ENCODE peak calls at places on chromosomes 12 and 14, in nine cellular contexts. One of them, this sample, is unnamed.
A peak's percentile ranks its signal among the peaks of the same experiment; 100 is the strongest.

GRCh38 chr12:30457621-30458289 is 237.9 kb downstream of the IPO8 start:
- DNase-seq in AG08396: peak; percentile 46
- DNase-seq in T-helper 17 cell: no peak
- DNase-seq in stimulated activated naive B cell treated with anti-CD40 and anti-IgM and Interleukin-4, amounts not matched to agents 10 μg/mL and 1 μg/mL and 100 μg/mL, for 72 hours: no peak
- DNase-seq in fibroblast of lung: peak; percentile 92
- DNase-seq in GF-D8: no peak
- DNase-seq in activated CD4-positive, alpha-beta T cell treated with anti-CD3 and anti-CD28 coated beads, Interleukin-2, amount 50 U/mL, for 48 hours: no peak
- DNase-seq in islet precursor cell: no peak
- DNase-seq in effector CD4-positive, alpha-beta T cell: no peak
- DNase-seq in this sample: no peak

GRCh38 chr12:10119072-10119471 is 10.9 kb downstream of the CLEC7A start:
- DNase-seq in AG08396: no peak
- DNase-seq in T-helper 17 cell: no peak
- DNase-seq in stimulated activated naive B cell treated with anti-CD40 and anti-IgM and Interleukin-4, amounts not matched to agents 10 μg/mL and 1 μg/mL and 100 μg/mL, for 72 hours: no peak
- DNase-seq in fibroblast of lung: peak; percentile 54
- DNase-seq in GF-D8: no peak
- DNase-seq in activated CD4-positive, alpha-beta T cell treated with anti-CD3 and anti-CD28 coated beads, Interleukin-2, amount 50 U/mL, for 48 hours: no peak
- DNase-seq in islet precursor cell: no peak
- DNase-seq in effector CD4-positive, alpha-beta T cell: no peak
- DNase-seq in this sample: no peak

GRCh38 chr14:30420489-30420888 is 138.5 kb upstream of the G2E3 start:
- DNase-seq in AG08396: no peak
- DNase-seq in T-helper 17 cell: no peak
- DNase-seq in stimulated activated naive B cell treated with anti-CD40 and anti-IgM and Interleukin-4, amounts not matched to agents 10 μg/mL and 1 μg/mL and 100 μg/mL, for 72 hours: no peak
- DNase-seq in fibroblast of lung: peak; percentile 7
- DNase-seq in GF-D8: no peak
- DNase-seq in activated CD4-positive, alpha-beta T cell treated with anti-CD3 and anti-CD28 coated beads, Interleukin-2, amount 50 U/mL, for 48 hours: no peak
- DNase-seq in islet precursor cell: no peak
- DNase-seq in effector CD4-positive, alpha-beta T cell: no peak
- DNase-seq in this sample: no peak

GRCh38 chr12:104738841-104739642 is 219.0 kb downstream of the SLC41A2 start:
- DNase-seq in AG08396: no peak
- DNase-seq in T-helper 17 cell: no peak
- DNase-seq in stimulated activated naive B cell treated with anti-CD40 and anti-IgM and Interleukin-4, amounts not matched to agents 10 μg/mL and 1 μg/mL and 100 μg/mL, for 72 hours: no peak
- DNase-seq in fibroblast of lung: no peak
- DNase-seq in GF-D8: no peak
- DNase-seq in activated CD4-positive, alpha-beta T cell treated with anti-CD3 and anti-CD28 coated beads, Interleukin-2, amount 50 U/mL, for 48 hours: no peak
- DNase-seq in islet precursor cell: no peak
- DNase-seq in effector CD4-positive, alpha-beta T cell: no peak
- DNase-seq in this sample: no peak

GRCh38 chr12:65670775-65671174 is 153.5 kb upstream of the HMGA2 start:
- DNase-seq in AG08396: no peak
- DNase-seq in T-helper 17 cell: no peak
- DNase-seq in stimulated activated naive B cell treated with anti-CD40 and anti-IgM and Interleukin-4, amounts not matched to agents 10 μg/mL and 1 μg/mL and 100 μg/mL, for 72 hours: no peak
- DNase-seq in fibroblast of lung: no peak
- DNase-seq in GF-D8: no peak
- DNase-seq in activated CD4-positive, alpha-beta T cell treated with anti-CD3 and anti-CD28 coated beads, Interleukin-2, amount 50 U/mL, for 48 hours: no peak
- DNase-seq in islet precursor cell: no peak
- DNase-seq in effector CD4-positive, alpha-beta T cell: no peak
- DNase-seq in this sample: no peak

GRCh38 chr14:24873551-24873950 is 176.4 kb downstream of the STXBP6 start:
- DNase-seq in AG08396: no peak
- DNase-seq in T-helper 17 cell: no peak
- DNase-seq in stimulated activated naive B cell treated with anti-CD40 and anti-IgM and Interleukin-4, amounts not matched to agents 10 μg/mL and 1 μg/mL and 100 μg/mL, for 72 hours: no peak
- DNase-seq in fibroblast of lung: no peak
- DNase-seq in GF-D8: no peak
- DNase-seq in activated CD4-positive, alpha-beta T cell treated with anti-CD3 and anti-CD28 coated beads, Interleukin-2, amount 50 U/mL, for 48 hours: no peak
- DNase-seq in islet precursor cell: no peak
- DNase-seq in effector CD4-positive, alpha-beta T cell: no peak
- DNase-seq in this sample: no peak

GRCh38 chr12:68405292-68405900 is 73.2 kb upstream of the MDM1 start:
- DNase-seq in AG08396: no peak
- DNase-seq in T-helper 17 cell: no peak
- DNase-seq in stimulated activated naive B cell treated with anti-CD40 and anti-IgM and Interleukin-4, amounts not matched to agents 10 μg/mL and 1 μg/mL and 100 μg/mL, for 72 hours: no peak
- DNase-seq in fibroblast of lung: peak; percentile 30
- DNase-seq in GF-D8: peak; percentile 32
- DNase-seq in activated CD4-positive, alpha-beta T cell treated with anti-CD3 and anti-CD28 coated beads, Interleukin-2, amount 50 U/mL, for 48 hours: no peak
- DNase-seq in islet precursor cell: no peak
- DNase-seq in effector CD4-positive, alpha-beta T cell: no peak
- DNase-seq in this sample: no peak

GRCh38 chr14:104805326-104805678 is 4.4 kb downstream of the ZBTB42 start:
- DNase-seq in AG08396: peak; percentile 88
- DNase-seq in T-helper 17 cell: no peak
- DNase-seq in stimulated activated naive B cell treated with anti-CD40 and anti-IgM and Interleukin-4, amounts not matched to agents 10 μg/mL and 1 μg/mL and 100 μg/mL, for 72 hours: no peak
- DNase-seq in fibroblast of lung: peak; percentile 84
- DNase-seq in GF-D8: no peak
- DNase-seq in activated CD4-positive, alpha-beta T cell treated with anti-CD3 and anti-CD28 coated beads, Interleukin-2, amount 50 U/mL, for 48 hours: no peak
- DNase-seq in islet precursor cell: no peak
- DNase-seq in effector CD4-positive, alpha-beta T cell: no peak
- DNase-seq in this sample: no peak

GRCh38 chr12:43795716-43796282 is 10.3 kb downstream of the TWF1 start:
- DNase-seq in AG08396: no peak
- DNase-seq in T-helper 17 cell: no peak
- DNase-seq in stimulated activated naive B cell treated with anti-CD40 and anti-IgM and Interleukin-4, amounts not matched to agents 10 μg/mL and 1 μg/mL and 100 μg/mL, for 72 hours: no peak
- DNase-seq in fibroblast of lung: no peak
- DNase-seq in GF-D8: no peak
- DNase-seq in activated CD4-positive, alpha-beta T cell treated with anti-CD3 and anti-CD28 coated beads, Interleukin-2, amount 50 U/mL, for 48 hours: no peak
- DNase-seq in islet precursor cell: no peak
- DNase-seq in effector CD4-positive, alpha-beta T cell: no peak
- DNase-seq in this sample: peak; percentile 26

GRCh38 chr12:130017571-130018449 is 114.0 kb upstream of the TMEM132D start:
- DNase-seq in AG08396: no peak
- DNase-seq in T-helper 17 cell: no peak
- DNase-seq in stimulated activated naive B cell treated with anti-CD40 and anti-IgM and Interleukin-4, amounts not matched to agents 10 μg/mL and 1 μg/mL and 100 μg/mL, for 72 hours: no peak
- DNase-seq in fibroblast of lung: no peak
- DNase-seq in GF-D8: no peak
- DNase-seq in activated CD4-positive, alpha-beta T cell treated with anti-CD3 and anti-CD28 coated beads, Interleukin-2, amount 50 U/mL, for 48 hours: no peak
- DNase-seq in islet precursor cell: no peak
- DNase-seq in effector CD4-positive, alpha-beta T cell: no peak
- DNase-seq in this sample: no peak

GRCh38 chr12:132610051-132610759 is at the start of gene LRCOL1:
- DNase-seq in AG08396: peak; percentile 88
- DNase-seq in T-helper 17 cell: no peak
- DNase-seq in stimulated activated naive B cell treated with anti-CD40 and anti-IgM and Interleukin-4, amounts not matched to agents 10 μg/mL and 1 μg/mL and 100 μg/mL, for 72 hours: no peak
- DNase-seq in fibroblast of lung: peak; percentile 73
- DNase-seq in GF-D8: no peak
- DNase-seq in activated CD4-positive, alpha-beta T cell treated with anti-CD3 and anti-CD28 coated beads, Interleukin-2, amount 50 U/mL, for 48 hours: no peak
- DNase-seq in islet precursor cell: peak; percentile 61
- DNase-seq in effector CD4-positive, alpha-beta T cell: no peak
- DNase-seq in this sample: no peak

GRCh38 chr14:90911121-90911520 is 94.9 kb upstream of the TTC7B start:
- DNase-seq in AG08396: peak; percentile 7
- DNase-seq in T-helper 17 cell: no peak
- DNase-seq in stimulated activated naive B cell treated with anti-CD40 and anti-IgM and Interleukin-4, amounts not matched to agents 10 μg/mL and 1 μg/mL and 100 μg/mL, for 72 hours: no peak
- DNase-seq in fibroblast of lung: peak; percentile 8
- DNase-seq in GF-D8: no peak
- DNase-seq in activated CD4-positive, alpha-beta T cell treated with anti-CD3 and anti-CD28 coated beads, Interleukin-2, amount 50 U/mL, for 48 hours: no peak
- DNase-seq in islet precursor cell: no peak
- DNase-seq in effector CD4-positive, alpha-beta T cell: no peak
- DNase-seq in this sample: no peak

GRCh38 chr12:93990832-93991748 is 157.3 kb upstream of the PLXNC1 start:
- DNase-seq in AG08396: peak; percentile 13
- DNase-seq in T-helper 17 cell: no peak
- DNase-seq in stimulated activated naive B cell treated with anti-CD40 and anti-IgM and Interleukin-4, amounts not matched to agents 10 μg/mL and 1 μg/mL and 100 μg/mL, for 72 hours: no peak
- DNase-seq in fibroblast of lung: peak; percentile 60
- DNase-seq in GF-D8: no peak
- DNase-seq in activated CD4-positive, alpha-beta T cell treated with anti-CD3 and anti-CD28 coated beads, Interleukin-2, amount 50 U/mL, for 48 hours: no peak
- DNase-seq in islet precursor cell: peak; percentile 89
- DNase-seq in effector CD4-positive, alpha-beta T cell: no peak
- DNase-seq in this sample: no peak

GRCh38 chr12:130254476-130255276 is 83.0 kb upstream of the PIWIL1 start:
- DNase-seq in AG08396: no peak
- DNase-seq in T-helper 17 cell: no peak
- DNase-seq in stimulated activated naive B cell treated with anti-CD40 and anti-IgM and Interleukin-4, amounts not matched to agents 10 μg/mL and 1 μg/mL and 100 μg/mL, for 72 hours: no peak
- DNase-seq in fibroblast of lung: no peak
- DNase-seq in GF-D8: no peak
- DNase-seq in activated CD4-positive, alpha-beta T cell treated with anti-CD3 and anti-CD28 coated beads, Interleukin-2, amount 50 U/mL, for 48 hours: no peak
- DNase-seq in islet precursor cell: peak; percentile 84
- DNase-seq in effector CD4-positive, alpha-beta T cell: no peak
- DNase-seq in this sample: no peak

GRCh38 chr12:131699434-131699833 is 11.5 kb upstream of the SFSWAP start:
- DNase-seq in AG08396: peak; percentile 41
- DNase-seq in T-helper 17 cell: no peak
- DNase-seq in stimulated activated naive B cell treated with anti-CD40 and anti-IgM and Interleukin-4, amounts not matched to agents 10 μg/mL and 1 μg/mL and 100 μg/mL, for 72 hours: no peak
- DNase-seq in fibroblast of lung: no peak
- DNase-seq in GF-D8: no peak
- DNase-seq in activated CD4-positive, alpha-beta T cell treated with anti-CD3 and anti-CD28 coated beads, Interleukin-2, amount 50 U/mL, for 48 hours: no peak
- DNase-seq in islet precursor cell: no peak
- DNase-seq in effector CD4-positive, alpha-beta T cell: no peak
- DNase-seq in this sample: no peak

GRCh38 chr12:57166971-57167371 is 19.6 kb upstream of the LRP1-AS start:
- DNase-seq in AG08396: peak; percentile 74
- DNase-seq in T-helper 17 cell: no peak
- DNase-seq in stimulated activated naive B cell treated with anti-CD40 and anti-IgM and Interleukin-4, amounts not matched to agents 10 μg/mL and 1 μg/mL and 100 μg/mL, for 72 hours: no peak
- DNase-seq in fibroblast of lung: peak; percentile 59
- DNase-seq in GF-D8: no peak
- DNase-seq in activated CD4-positive, alpha-beta T cell treated with anti-CD3 and anti-CD28 coated beads, Interleukin-2, amount 50 U/mL, for 48 hours: peak; percentile 61
- DNase-seq in islet precursor cell: no peak
- DNase-seq in effector CD4-positive, alpha-beta T cell: no peak
- DNase-seq in this sample: no peak

GRCh38 chr14:64035143-64035542 is 182.3 kb downstream of the SYNE2 start:
- DNase-seq in AG08396: peak; percentile 70
- DNase-seq in T-helper 17 cell: no peak
- DNase-seq in stimulated activated naive B cell treated with anti-CD40 and anti-IgM and Interleukin-4, amounts not matched to agents 10 μg/mL and 1 μg/mL and 100 μg/mL, for 72 hours: no peak
- DNase-seq in fibroblast of lung: peak; percentile 39
- DNase-seq in GF-D8: no peak
- DNase-seq in activated CD4-positive, alpha-beta T cell treated with anti-CD3 and anti-CD28 coated beads, Interleukin-2, amount 50 U/mL, for 48 hours: no peak
- DNase-seq in islet precursor cell: no peak
- DNase-seq in effector CD4-positive, alpha-beta T cell: no peak
- DNase-seq in this sample: no peak

GRCh38 chr12:54393350-54393655 is 8.8 kb upstream of the ZNF385A start:
- DNase-seq in AG08396: no peak
- DNase-seq in T-helper 17 cell: no peak
- DNase-seq in stimulated activated naive B cell treated with anti-CD40 and anti-IgM and Interleukin-4, amounts not matched to agents 10 μg/mL and 1 μg/mL and 100 μg/mL, for 72 hours: no peak
- DNase-seq in fibroblast of lung: no peak
- DNase-seq in GF-D8: no peak
- DNase-seq in activated CD4-positive, alpha-beta T cell treated with anti-CD3 and anti-CD28 coated beads, Interleukin-2, amount 50 U/mL, for 48 hours: no peak
- DNase-seq in islet precursor cell: no peak
- DNase-seq in effector CD4-positive, alpha-beta T cell: no peak
- DNase-seq in this sample: no peak

GRCh38 chr12:49945394-49946080 is 5.0 kb upstream of the AQP2 start:
- DNase-seq in AG08396: peak; percentile 91
- DNase-seq in T-helper 17 cell: peak; percentile 71
- DNase-seq in stimulated activated naive B cell treated with anti-CD40 and anti-IgM and Interleukin-4, amounts not matched to agents 10 μg/mL and 1 μg/mL and 100 μg/mL, for 72 hours: peak; percentile 70
- DNase-seq in fibroblast of lung: peak; percentile 79
- DNase-seq in GF-D8: peak; percentile 1
- DNase-seq in activated CD4-positive, alpha-beta T cell treated with anti-CD3 and anti-CD28 coated beads, Interleukin-2, amount 50 U/mL, for 48 hours: peak; percentile 94
- DNase-seq in islet precursor cell: peak; percentile 96
- DNase-seq in effector CD4-positive, alpha-beta T cell: peak; percentile 68
- DNase-seq in this sample: peak; percentile 83

GRCh38 chr14:71266994-71267636 is 359.9 kb downstream of the PCNX1 start:
- DNase-seq in AG08396: no peak
- DNase-seq in T-helper 17 cell: no peak
- DNase-seq in stimulated activated naive B cell treated with anti-CD40 and anti-IgM and Interleukin-4, amounts not matched to agents 10 μg/mL and 1 μg/mL and 100 μg/mL, for 72 hours: peak; percentile 39
- DNase-seq in fibroblast of lung: peak; percentile 19
- DNase-seq in GF-D8: no peak
- DNase-seq in activated CD4-positive, alpha-beta T cell treated with anti-CD3 and anti-CD28 coated beads, Interleukin-2, amount 50 U/mL, for 48 hours: no peak
- DNase-seq in islet precursor cell: no peak
- DNase-seq in effector CD4-positive, alpha-beta T cell: no peak
- DNase-seq in this sample: no peak

GRCh38 chr12:117169548-117169947 is 20.7 kb downstream of the FBXO21 start:
- DNase-seq in AG08396: no peak
- DNase-seq in T-helper 17 cell: no peak
- DNase-seq in stimulated activated naive B cell treated with anti-CD40 and anti-IgM and Interleukin-4, amounts not matched to agents 10 μg/mL and 1 μg/mL and 100 μg/mL, for 72 hours: no peak
- DNase-seq in fibroblast of lung: no peak
- DNase-seq in GF-D8: no peak
- DNase-seq in activated CD4-positive, alpha-beta T cell treated with anti-CD3 and anti-CD28 coated beads, Interleukin-2, amount 50 U/mL, for 48 hours: no peak
- DNase-seq in islet precursor cell: no peak
- DNase-seq in effector CD4-positive, alpha-beta T cell: no peak
- DNase-seq in this sample: no peak

GRCh38 chr14:68463705-68464104 is 329.2 kb downstream of the ZFP36L1 start:
- DNase-seq in AG08396: no peak
- DNase-seq in T-helper 17 cell: no peak
- DNase-seq in stimulated activated naive B cell treated with anti-CD40 and anti-IgM and Interleukin-4, amounts not matched to agents 10 μg/mL and 1 μg/mL and 100 μg/mL, for 72 hours: no peak
- DNase-seq in fibroblast of lung: no peak
- DNase-seq in GF-D8: no peak
- DNase-seq in activated CD4-positive, alpha-beta T cell treated with anti-CD3 and anti-CD28 coated beads, Interleukin-2, amount 50 U/mL, for 48 hours: no peak
- DNase-seq in islet precursor cell: no peak
- DNase-seq in effector CD4-positive, alpha-beta T cell: no peak
- DNase-seq in this sample: no peak